ENCODE peak calls at places on chromosomes 7 and 10, in four cellular contexts. N, M, G and B are unnamed samples.

GRCh38 chr10:6350609-6351008 is 147.9 kb downstream of the PFKFB3 start:
- DNase-seq in N (no peak), M (no peak), G (no peak), B (no peak)

GRCh38 chr7:98288064-98288823 is 6.8 kb downstream of the BRI3 start:
- DNase-seq in N (no peak), M (no peak), G (no peak), B (no peak)

GRCh38 chr7:37694208-37695080 is 10.9 kb downstream of the GPR141 start:
- DNase-seq in N (no peak), M (no peak), G (no peak), B (no peak)

GRCh38 chr7:2417981-2418481 is 14.6 kb downstream of the CHST12 start:
- DNase-seq in N (peak; percentile 44), M (no peak), G (peak; percentile 40), B (no peak)

GRCh38 chr7:128796325-128796724 is 4.6 kb downstream of the CCDC136 start:
- DNase-seq in N (peak; percentile 89), M (no peak), G (no peak), B (no peak)

GRCh38 chr7:57424515-57425238 is 25.3 kb upstream of the ZNF716 start:
- DNase-seq in N (no peak), M (no peak), G (no peak), B (no peak)

GRCh38 chr10:5047912-5048628 is 44.4 kb upstream of the AKR1C2 start:
- DNase-seq in N (no peak), M (no peak), G (no peak), B (no peak)

GRCh38 chr7:47327698-47328391 is 254.1 kb downstream of the TNS3 start:
- DNase-seq in N (peak; percentile 79), M (peak; percentile 87), G (no peak), B (peak; percentile 57)

GRCh38 chr10:86592413-86592812 is 61.9 kb upstream of the OPN4 start:
- DNase-seq in N (no peak), M (peak; percentile 35), G (no peak), B (no peak)

GRCh38 chr10:103648951-103649532 is 155.5 kb downstream of the NEURL1 start:
- DNase-seq in N (peak; percentile 74), M (no peak), G (no peak), B (no peak)

GRCh38 chr7:140476698-140477261 is 2.5 kb downstream of the MKRN1 start:
- DNase-seq in N (no peak), M (no peak), G (no peak), B (no peak)

GRCh38 chr7:140479739-140480084 is 407 bp upstream of the MKRN1 start:
- DNase-seq in N (no peak), M (no peak), G (no peak), B (no peak)

GRCh38 chr7:140479062-140479738 is at the start of gene MKRN1:
- DNase-seq in N (peak; percentile 83), M (peak; percentile 98), G (peak; percentile 90), B (peak; percentile 94)

GRCh38 chr7:140478361-140479061 is 794 bp downstream of the MKRN1 start:
- DNase-seq in N (peak; percentile 22), M (no peak), G (peak; percentile 36), B (peak; percentile 44)

DNA sequence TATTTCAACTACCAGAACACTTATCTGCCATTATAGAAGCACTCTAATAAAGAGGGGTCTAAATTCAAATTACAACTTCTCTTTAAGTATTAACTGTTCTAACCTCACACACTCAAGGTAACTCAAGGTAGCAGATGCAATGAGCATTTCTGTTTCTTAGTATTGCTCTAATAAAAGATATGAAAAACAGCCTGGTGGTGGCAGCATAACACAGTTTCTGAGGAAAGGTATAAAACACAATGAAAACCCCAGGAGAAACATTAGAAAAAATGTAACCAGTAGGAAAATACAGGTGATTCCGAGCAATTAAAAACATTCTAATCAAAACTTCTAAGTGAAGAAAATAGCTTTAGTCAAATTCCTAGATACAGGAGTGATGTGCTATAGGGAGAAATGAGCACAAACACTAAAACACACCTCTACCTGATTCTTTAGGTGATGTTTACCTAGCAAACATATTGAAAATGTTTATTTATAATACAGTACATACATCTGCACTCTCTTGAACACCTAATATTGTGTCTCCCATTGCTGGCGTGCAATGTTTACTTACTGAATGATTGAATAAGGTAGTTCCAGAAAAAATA is 3.5 kb downstream of the MKRN1 start:
- DNase-seq in N (peak; percentile 7), M (no peak), G (peak; percentile 29), B (no peak)
- TF ChIP-seq CTCF in N (peak; percentile 55), M (no peak), G (peak; percentile 90), B (peak; percentile 65)

GRCh38 chr10:34985823-34986222 is 104.3 kb downstream of the CUL2 start:
- DNase-seq in N (no peak), M (peak; percentile 50), G (no peak), B (no peak)
- TF ChIP-seq CTCF in N (no peak), M (no peak), G (no peak), B (peak; percentile 16)

GRCh38 chr7:155620497-155620896 is 24.0 kb upstream of the RBM33 start:
- DNase-seq in N (no peak), M (no peak), G (no peak), B (no peak)

GRCh38 chr7:155619634-155620271 is 24.7 kb upstream of the RBM33 start:
- DNase-seq in N (no peak), M (no peak), G (no peak), B (no peak)

GRCh38 chr7:155621418-155621980 is 23.0 kb upstream of the RBM33 start:
- DNase-seq in N (no peak), M (no peak), G (no peak), B (no peak)

DNA sequence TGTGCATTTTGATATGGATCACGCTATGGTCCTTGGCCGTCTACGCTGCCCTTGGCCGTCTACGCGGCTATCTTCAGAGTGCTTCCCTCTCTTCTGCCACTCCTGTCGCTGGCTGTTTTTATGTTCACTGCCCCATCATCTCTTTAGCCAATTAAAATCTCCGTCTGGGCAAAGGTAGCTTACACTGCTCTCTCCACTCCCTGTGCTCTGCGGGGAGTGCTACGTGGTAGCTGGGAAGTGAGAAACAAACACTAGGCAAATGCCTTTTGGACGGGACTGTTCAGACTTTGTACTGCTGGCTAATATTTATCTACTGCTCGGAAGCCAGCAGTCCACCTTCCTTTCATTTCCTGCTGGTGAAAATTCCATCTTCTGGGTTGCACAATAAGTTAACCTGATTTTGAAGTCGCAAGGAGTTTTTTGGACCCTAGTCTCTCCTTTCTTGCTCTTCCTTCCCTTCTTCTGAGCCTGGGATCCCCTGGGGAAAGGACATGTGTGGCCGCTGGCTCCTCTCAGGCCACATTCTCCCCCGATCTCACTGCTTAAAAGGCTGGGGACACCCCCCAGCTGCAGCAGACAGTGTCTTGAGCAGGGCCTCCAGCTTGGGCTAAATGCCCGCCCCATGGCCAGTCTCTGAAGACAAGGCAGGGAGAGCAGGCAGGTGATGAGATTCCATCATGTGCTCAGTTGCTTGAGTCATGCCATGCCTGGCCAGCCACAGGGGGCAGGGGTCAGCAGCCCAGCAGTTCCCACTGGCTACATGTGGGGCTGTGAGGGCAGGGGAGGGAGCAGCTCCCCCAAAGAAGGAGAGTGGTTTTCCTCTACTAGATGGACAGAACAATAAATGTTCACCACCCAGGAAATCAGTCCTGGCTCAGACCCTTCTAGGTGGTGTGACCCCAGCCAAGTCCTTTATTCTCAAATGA is 25.5 kb upstream of the RBM33 start:
- DNase-seq in N (peak; percentile 23), M (no peak), G (no peak), B (no peak)
- TF ChIP-seq CTCF in N (no peak), M (no peak), G (no peak), B (peak; percentile 18)

DNA sequence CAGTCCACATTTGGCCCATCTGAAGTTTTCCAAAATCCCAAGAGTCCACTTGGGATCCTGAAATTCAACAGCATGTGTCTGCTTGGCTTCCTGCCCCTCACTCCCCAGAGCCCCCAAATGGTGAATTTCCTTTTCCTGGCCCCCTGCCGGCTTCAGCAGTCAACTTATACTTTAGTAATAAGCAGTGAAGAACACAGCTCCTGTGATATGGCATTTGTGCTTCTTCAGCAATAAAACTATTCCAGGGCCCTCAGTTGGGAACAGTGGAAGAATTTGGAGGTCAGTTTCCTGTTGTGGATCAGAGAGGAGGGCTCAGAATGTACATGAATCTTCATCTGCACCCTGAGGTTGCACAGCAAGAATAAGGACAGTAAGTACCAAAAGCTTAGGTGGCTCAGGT is 51.0 kb downstream of the PRF1 start:
- DNase-seq in N (no peak), M (no peak), G (no peak), B (no peak)
- TF ChIP-seq CTCF in N (no peak), M (no peak), G (no peak), B (no peak)

GRCh38 chr7:117829450-117829849 is 43.8 kb downstream of the CTTNBP2 start:
- DNase-seq in N (no peak), M (no peak), G (no peak), B (no peak)

GRCh38 chr7:117827861-117828260 is 45.4 kb downstream of the CTTNBP2 start:
- DNase-seq in N (peak; percentile 92), M (no peak), G (no peak), B (no peak)

GRCh38 chr7:117825132-117825531 is 48.1 kb downstream of the CTTNBP2 start:
- DNase-seq in N (peak; percentile 77), M (no peak), G (no peak), B (no peak)

GRCh38 chr7:117830422-117830954 is 42.8 kb downstream of the CTTNBP2 start:
- DNase-seq in N (no peak), M (no peak), G (no peak), B (no peak)

GRCh38 chr7:117828831-117829230 is 44.4 kb downstream of the CTTNBP2 start:
- DNase-seq in N (peak; percentile 37), M (no peak), G (no peak), B (no peak)
- TF ChIP-seq CTCF in N (no peak), M (no peak), G (no peak), B (no peak)

GRCh38 chr7:74051629-74052410 is 23.8 kb downstream of the ELN start:
- DNase-seq in N (no peak), M (peak; percentile 80), G (no peak), B (peak; percentile 52)
- TF ChIP-seq CTCF in N (no peak), M (peak; percentile 18), G (no peak), B (peak; percentile 57)